ENCODE peak calls at places on chromosomes 7 and 10, in nine cellular contexts. X, F, K, A, J, U, T, P and N are unnamed samples.

GRCh38 chr7:47149208-47149864 is 432.6 kb downstream of the TNS3 start:
- DNase-seq in U (no peak), J (peak; percentile 31), F (no peak), A (no peak), P (no peak), X (no peak), K (no peak), T (no peak), N (no peak)

GRCh38 chr10:101380353-101381017 is 26.5 kb downstream of the BTRC start:
- DNase-seq in T (no peak), U (no peak), K (no peak), A (no peak), J (no peak), F (no peak), X (no peak), P (no peak), N (no peak)

GRCh38 chr10:57624856-57625592 is 642.7 kb downstream of the IPMK start:
- DNase-seq in P (no peak), F (no peak), X (no peak), J (no peak), T (no peak), K (no peak), A (no peak), U (no peak), N (no peak)

GRCh38 chr7:31022726-31023125 is 29.4 kb upstream of the ADCYAP1R1 start:
- DNase-seq in X (no peak), T (no peak), A (no peak), J (no peak), K (no peak), P (no peak), U (no peak), F (no peak), N (no peak)

GRCh38 chr10:118926018-118926417 is 103.5 kb upstream of the NANOS1 start:
- DNase-seq in A (no peak), T (no peak), X (no peak), J (no peak), P (no peak), K (no peak), U (no peak), F (no peak), N (no peak)

GRCh38 chr7:131948434-131949053 is 392.1 kb upstream of the PODXL start:
- DNase-seq in A (peak; percentile 48), T (no peak), J (no peak), F (no peak), U (no peak), P (no peak), K (peak; percentile 32), X (no peak), N (no peak)

GRCh38 chr7:143008007-143008901 is 18.7 kb downstream of the OR9A2 start:
- DNase-seq in K (peak; percentile 90), T (peak; percentile 67), A (peak; percentile 80), J (peak; percentile 79), X (peak; percentile 29), U (peak; percentile 46), F (peak; percentile 84), P (peak; percentile 80), N (peak; percentile 18)

GRCh38 chr10:98309366-98310355 is 41.7 kb upstream of the LOXL4 start:
- DNase-seq in U (peak; percentile 49), A (peak; percentile 80), P (peak; percentile 69), X (peak; percentile 53), K (peak; percentile 67), F (peak; percentile 66), J (no peak), T (peak; percentile 76), N (no peak)

DNA sequence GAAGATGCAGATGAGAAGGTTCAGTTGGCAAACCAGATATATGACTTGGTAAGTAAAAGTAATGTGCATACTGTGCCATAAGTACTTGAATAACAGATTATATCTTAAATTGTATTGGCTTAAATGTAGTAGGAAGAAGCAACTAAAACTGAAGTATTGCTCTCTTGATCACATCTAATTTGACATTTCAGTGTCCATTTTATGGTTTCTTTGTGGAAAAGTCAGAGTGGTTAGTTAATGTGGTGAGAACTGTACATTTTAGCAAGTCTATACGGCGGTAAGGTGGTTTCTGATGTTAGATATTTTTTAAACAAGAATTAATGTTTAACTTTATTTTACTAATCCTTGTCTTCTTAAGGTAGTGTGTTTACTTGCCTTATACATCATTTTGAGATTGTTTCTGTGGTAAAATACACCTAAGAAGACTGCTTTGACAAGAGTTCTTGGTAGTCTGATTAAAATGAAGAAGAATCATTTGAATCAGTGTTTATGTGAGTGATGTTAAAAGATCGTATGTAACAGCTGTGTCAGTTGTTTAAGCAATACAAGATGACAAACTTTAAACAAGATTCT is 5.1 kb downstream of the ING3 start:
- DNase-seq in F (no peak), P (no peak), T (no peak), A (no peak), K (no peak), J (no peak), X (no peak), U (no peak), N (no peak)
- H3K4me1 ChIP-seq in F (peaks cover 24% of the 10 kb centered on the region), P (peaks cover 18% of the 10 kb centered on the region), T (no peaks in the 10 kb centered on the region), A (peaks cover 19% of the 10 kb centered on the region), K (peaks cover 10% of the 10 kb centered on the region), J (no peaks in the 10 kb centered on the region), X (peaks cover 15% of the 10 kb centered on the region), U (peaks cover 3% of the 10 kb centered on the region), N (peaks cover 11% of the 10 kb centered on the region)

GRCh38 chr7:138941545-138941944 is 39.6 kb downstream of the KIAA1549 start:
- DNase-seq in T (no peak), P (no peak), J (no peak), U (no peak), K (no peak), A (no peak), X (no peak), F (no peak), N (no peak)

GRCh38 chr7:138935438-138936079 is 45.6 kb downstream of the KIAA1549 start:
- DNase-seq in T (no peak), K (peak; percentile 21), J (no peak), X (peak; percentile 45), F (no peak), U (peak; percentile 55), P (peak; percentile 27), A (no peak), N (no peak)

GRCh38 chr7:138934401-138934800 is 46.8 kb downstream of the KIAA1549 start:
- DNase-seq in X (no peak), U (no peak), J (no peak), K (no peak), A (no peak), F (no peak), T (no peak), P (no peak), N (no peak)

GRCh38 chr7:138934861-138935260 is 46.3 kb downstream of the KIAA1549 start:
- DNase-seq in J (no peak), F (no peak), A (no peak), X (no peak), P (no peak), U (no peak), K (no peak), T (no peak), N (no peak)

DNA sequence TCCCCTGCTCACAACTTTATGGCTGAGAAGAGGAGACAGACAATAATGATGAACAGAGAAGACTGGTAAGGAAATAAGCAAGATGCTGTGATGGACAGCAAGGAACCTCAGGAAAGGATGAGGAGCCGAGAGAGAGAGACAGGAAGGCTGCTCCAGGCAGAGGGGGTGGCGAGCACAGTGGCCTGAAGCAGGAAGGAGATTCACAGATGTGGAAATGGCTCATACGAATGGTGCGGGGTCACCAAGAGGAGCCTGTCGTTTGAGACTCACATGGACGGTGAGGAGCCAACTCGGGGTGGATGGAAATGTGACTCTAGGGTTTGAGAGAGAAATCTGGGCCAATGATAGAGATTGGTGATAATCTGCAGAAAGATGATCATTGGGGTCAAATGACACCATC is 43.7 kb downstream of the KIAA1549 start:
- DNase-seq in A (no peak), J (no peak), K (no peak), P (no peak), X (no peak), U (no peak), T (no peak), F (no peak), N (no peak)
- TF ChIP-seq CTCF in A (no peak), J (no peak), K (no peak), P (no peak), X (no peak), U (no peak), T (no peak), F (no peak), N (no peak)

DNA sequence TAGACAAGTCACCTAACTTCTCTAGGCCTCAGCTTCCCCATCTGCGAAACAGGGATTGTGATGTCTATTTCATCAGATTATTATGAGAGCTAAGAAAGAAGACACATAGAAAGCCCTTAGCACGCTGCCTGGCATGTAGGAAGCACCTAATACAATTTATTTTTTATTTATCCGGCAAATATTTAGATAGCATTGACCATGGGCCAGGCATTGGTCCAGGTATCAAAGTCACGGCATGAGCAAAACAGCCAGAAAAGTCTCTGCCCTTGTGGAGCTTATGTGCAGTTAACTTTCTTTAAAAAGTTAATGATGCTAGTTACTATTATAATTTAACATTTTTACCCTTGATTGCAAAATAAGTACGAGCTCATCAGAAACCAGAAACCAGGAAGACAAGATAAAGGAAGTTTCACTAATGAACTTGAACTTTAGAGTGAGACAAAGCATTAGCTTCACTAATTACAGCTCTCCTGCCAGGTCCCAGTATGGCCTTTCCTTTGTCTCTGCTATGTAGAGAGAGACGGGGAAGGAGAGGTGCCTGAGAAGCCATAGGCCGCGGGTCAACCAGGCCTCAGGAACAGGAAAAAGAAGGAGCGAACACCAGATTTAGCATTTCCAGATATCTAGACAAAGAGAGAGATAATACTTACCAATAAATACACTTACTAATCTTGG is 139.5 kb upstream of the ADAM12 start:
- DNase-seq in J (no peak), X (no peak), T (no peak), F (no peak), U (no peak), A (no peak), P (no peak), K (no peak), N (no peak)
- TF ChIP-seq POLR2A in J (no peak), X (no peak), T (no peak), F (no peak), U (no peak), A (no peak), P (no peak), K (no peak), N (no peak)

GRCh38 chr10:110278562-110278961 is 26.2 kb downstream of the SMNDC1 start:
- DNase-seq in T (no peak), P (no peak), U (no peak), F (no peak), A (no peak), X (no peak), K (no peak), J (no peak), N (no peak)

GRCh38 chr10:110275140-110275729 is 29.5 kb downstream of the SMNDC1 start:
- DNase-seq in X (no peak), K (no peak), T (no peak), A (no peak), P (no peak), J (no peak), U (no peak), F (no peak), N (no peak)

GRCh38 chr10:110276603-110277002 is 28.1 kb downstream of the SMNDC1 start:
- DNase-seq in P (no peak), X (no peak), K (no peak), J (no peak), U (no peak), T (no peak), F (no peak), A (no peak), N (no peak)

GRCh38 chr10:110274629-110275028 is 30.1 kb downstream of the SMNDC1 start:
- DNase-seq in A (no peak), T (no peak), P (no peak), J (no peak), U (no peak), K (no peak), X (no peak), F (no peak), N (no peak)

DNA sequence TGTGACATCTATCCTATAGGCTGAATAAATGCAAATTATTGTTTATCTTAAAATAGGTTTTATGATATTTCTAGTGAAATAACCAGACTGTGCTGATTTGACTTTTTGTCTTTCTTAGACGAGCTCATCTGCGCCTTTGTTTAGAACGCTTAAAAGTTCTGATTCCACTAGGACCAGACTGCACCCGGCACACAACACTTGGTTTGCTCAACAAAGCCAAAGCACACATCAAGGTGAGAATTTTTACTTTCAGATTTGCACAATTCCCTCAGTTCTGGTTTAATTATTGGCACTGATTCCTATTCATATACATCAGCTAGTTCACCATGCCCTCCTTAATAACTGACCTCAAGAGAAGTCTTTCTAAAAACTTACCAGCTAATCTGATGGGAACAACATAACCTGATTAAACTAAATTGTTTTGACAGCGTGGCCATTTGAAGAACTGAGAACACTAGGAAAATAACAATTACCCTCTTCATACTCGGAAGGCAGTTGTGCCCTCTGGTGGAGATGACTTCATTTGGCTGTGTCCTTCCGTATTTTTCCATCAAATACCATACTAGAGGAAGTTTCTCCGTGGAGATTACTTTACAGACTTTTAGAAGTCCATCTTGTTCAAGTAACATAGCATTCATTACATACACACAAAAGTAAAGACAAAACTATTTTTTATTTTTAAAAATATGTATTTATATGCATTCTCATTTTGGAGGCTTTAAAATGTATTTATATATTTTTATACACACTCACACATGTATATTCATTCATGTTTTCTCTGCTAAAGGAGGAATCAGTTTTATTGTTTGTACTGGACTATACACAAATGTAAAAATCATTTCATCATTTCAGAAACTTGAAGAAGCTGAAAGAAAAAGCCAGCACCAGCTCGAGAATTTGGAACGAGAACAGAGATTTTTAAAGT is 25.4 kb downstream of the SMNDC1 start:
- DNase-seq in A (peak; percentile 34), J (peak; percentile 40), X (peak; percentile 12), P (peak; percentile 60), U (peak; percentile 54), T (peak; percentile 67), K (peak; percentile 80), F (peak; percentile 60), N (no peak)
- H3K4me1 ChIP-seq in A (peaks cover 40% of the 10 kb centered on the region), J (no peaks in the 10 kb centered on the region), X (peaks cover 28% of the 10 kb centered on the region), P (peaks cover 14% of the 10 kb centered on the region), U (no peaks in the 10 kb centered on the region), T (no peaks in the 10 kb centered on the region), K (peaks cover under 1% of the 10 kb centered on the region), F (peaks cover 16% of the 10 kb centered on the region), N (peaks cover 5% of the 10 kb centered on the region)